ENCODE peak calls at places on chromosomes 16 and 17, in five cellular contexts. W is left colon, P is neural crest cell, Y is ELR, Z is epithelial cell of proximal tubule. U is an unnamed sample.
A peak's percentile ranks its signal among the peaks of the same experiment; 100 is the strongest.

GRCh38 chr16:73214825-73215481 is 167.0 kb upstream of the ZFHX3 start:
- DNase-seq in P (no peak), Y (peak; percentile 52), W (no peak), Z (no peak), U (no peak)

GRCh38 chr17:63436523-63437110 is 9.5 kb downstream of the CYB561 start:
- DNase-seq in Y (no peak), W (no peak), P (no peak), Z (no peak), U (no peak)

GRCh38 chr16:68384293-68385255 is 63.7 kb downstream of the SMPD3 start:
- DNase-seq in W (no peak), P (no peak), Z (no peak), Y (no peak), U (no peak)

GRCh38 chr17:50893183-50893993 is 27.2 kb upstream of the TOB1 start:
- DNase-seq in P (peak; percentile 25), Z (peak; percentile 97), Y (peak; percentile 39), W (peak; percentile 51), U (no peak)

GRCh38 chr16:50360033-50360778 is 8.6 kb downstream of the BRD7 start:
- DNase-seq in Y (peak; percentile 14), Z (no peak), W (no peak), P (no peak), U (no peak)

GRCh38 chr17:28473542-28473941 is at the start of gene SLC13A2:
- DNase-seq in W (peak; percentile 57), Y (no peak), P (no peak), Z (no peak), U (no peak)

GRCh38 chr17:14737984-14738651 is 437.2 kb downstream of the HS3ST3B1 start:
- DNase-seq in W (peak; percentile 33), P (peak; percentile 17), Z (peak; percentile 9), Y (peak; percentile 99), U (no peak)

GRCh38 chr17:65551641-65552040 is 9.8 kb downstream of the AXIN2 start:
- DNase-seq in W (no peak), Y (no peak), Z (no peak), P (no peak), U (no peak)

GRCh38 chr16:15946257-15947044 is 3.0 kb upstream of the ABCC1 start:
- DNase-seq in Y (peak; percentile 79), W (no peak), P (no peak), Z (no peak), U (no peak)

GRCh38 chr17:55549140-55549539 is 37.9 kb upstream of the SMIM36 start:
- DNase-seq in P (no peak), W (no peak), Y (peak; percentile 51), Z (no peak), U (no peak)

GRCh38 chr16:57186630-57187507 is 740 bp downstream of the RSPRY1 start:
- DNase-seq in W (peak; percentile 47), Y (peak; percentile 59), Z (no peak), P (peak; percentile 2), U (peak; percentile 0)

GRCh38 chr17:6654816-6655731 is 3.5 kb downstream of the C17orf100 start:
- DNase-seq in W (peak; percentile 44), P (no peak), Y (no peak), Z (no peak), U (no peak)

GRCh38 chr17:37358098-37358829 is 17.5 kb upstream of the C17orf78 start:
- DNase-seq in W (peak; percentile 66), Z (no peak), Y (peak; percentile 75), P (peak; percentile 59), U (no peak)

GRCh38 chr16:8801686-8802085 is 4.0 kb downstream of the PMM2 start:
- DNase-seq in P (no peak), W (no peak), Y (no peak), Z (no peak), U (no peak)

GRCh38 chr17:79913451-79913850 is 74.2 kb upstream of the CBX4 start:
- DNase-seq in Z (no peak), W (no peak), P (no peak), Y (no peak), U (no peak)

GRCh38 chr16:19330801-19331484 is 45.4 kb downstream of the CLEC19A start:
- DNase-seq in W (no peak), P (no peak), Z (no peak), Y (peak; percentile 75), U (no peak)

GRCh38 chr16:8113843-8114242 is 476.5 kb downstream of the TMEM114 start:
- DNase-seq in W (no peak), Z (no peak), Y (no peak), P (no peak), U (no peak)

GRCh38 chr16:54447606-54448440 is 161.2 kb upstream of the IRX3 start:
- DNase-seq in Z (peak; percentile 63), Y (peak; percentile 93), P (no peak), W (no peak), U (no peak)

GRCh38 chr17:28612936-28613872 is 781 bp downstream of the RSKR start:
- DNase-seq in P (peak; percentile 36), Y (peak; percentile 60), Z (no peak), W (no peak), U (peak; percentile 30)

U was measured in T follicular helper cell.